ENCODE peak calls at places on chromosomes 13 and 19, in ten cellular contexts. One of them, this sample, is unnamed.

GRCh38 chr19:510606-511100 is 3.4 kb downstream of the TPGS1 start:
- DNase-seq in uterus: peak
- DNase-seq in heart left ventricle: peak
- DNase-seq in transverse colon: peak
- DNase-seq in psoas muscle: peak
- DNase-seq in PC-3: peak
- DNase-seq in aorta: peak
- DNase-seq in cardiac muscle cell: peak
- DNase-seq in mammary epithelial cell: peak
- DNase-seq in caudate nucleus: peak
- DNase-seq in this sample: no peak

GRCh38 chr13:78826936-78827335 is 168.0 kb upstream of the OBI1 start:
- DNase-seq in uterus: no peak
- DNase-seq in heart left ventricle: no peak
- DNase-seq in transverse colon: no peak
- DNase-seq in psoas muscle: no peak
- DNase-seq in PC-3: no peak
- DNase-seq in aorta: no peak
- DNase-seq in cardiac muscle cell: no peak
- DNase-seq in mammary epithelial cell: no peak
- DNase-seq in caudate nucleus: no peak
- DNase-seq in this sample: no peak

GRCh38 chr13:44842158-44842557 is 147.1 kb downstream of the NUFIP1 start:
- DNase-seq in uterus: no peak
- DNase-seq in heart left ventricle: no peak
- DNase-seq in transverse colon: no peak
- DNase-seq in psoas muscle: no peak
- DNase-seq in PC-3: peak
- DNase-seq in aorta: no peak
- DNase-seq in cardiac muscle cell: no peak
- DNase-seq in mammary epithelial cell: no peak
- DNase-seq in caudate nucleus: no peak
- DNase-seq in this sample: no peak

GRCh38 chr19:1563251-1563650 is 4.9 kb downstream of the MEX3D start:
- DNase-seq in uterus: no peak
- DNase-seq in heart left ventricle: no peak
- DNase-seq in transverse colon: no peak
- DNase-seq in psoas muscle: no peak
- DNase-seq in PC-3: no peak
- DNase-seq in aorta: no peak
- DNase-seq in cardiac muscle cell: no peak
- DNase-seq in mammary epithelial cell: no peak
- DNase-seq in caudate nucleus: no peak
- DNase-seq in this sample: no peak

GRCh38 chr13:38785490-38785889 is 98.6 kb downstream of the FREM2 start:
- DNase-seq in uterus: no peak
- DNase-seq in heart left ventricle: no peak
- DNase-seq in transverse colon: no peak
- DNase-seq in psoas muscle: no peak
- DNase-seq in PC-3: no peak
- DNase-seq in aorta: no peak
- DNase-seq in cardiac muscle cell: no peak
- DNase-seq in mammary epithelial cell: no peak
- DNase-seq in caudate nucleus: no peak
- DNase-seq in this sample: no peak

GRCh38 chr13:59494560-59494970 is 669.2 kb downstream of the DIAPH3 start:
- DNase-seq in uterus: no peak
- DNase-seq in heart left ventricle: peak
- DNase-seq in transverse colon: no peak
- DNase-seq in psoas muscle: no peak
- DNase-seq in PC-3: no peak
- DNase-seq in aorta: no peak
- DNase-seq in cardiac muscle cell: no peak
- DNase-seq in mammary epithelial cell: no peak
- DNase-seq in caudate nucleus: no peak
- DNase-seq in this sample: no peak

GRCh38 chr19:33396701-33397535 is 23.4 kb downstream of the CEBPG start:
- DNase-seq in uterus: no peak
- DNase-seq in heart left ventricle: peak
- DNase-seq in transverse colon: no peak
- DNase-seq in psoas muscle: peak
- DNase-seq in PC-3: no peak
- DNase-seq in aorta: peak
- DNase-seq in cardiac muscle cell: no peak
- DNase-seq in mammary epithelial cell: no peak
- DNase-seq in caudate nucleus: no peak
- DNase-seq in this sample: no peak

GRCh38 chr13:78978381-78978998 is 319.5 kb upstream of the OBI1 start:
- DNase-seq in uterus: peak
- DNase-seq in heart left ventricle: no peak
- DNase-seq in transverse colon: peak
- DNase-seq in psoas muscle: no peak
- DNase-seq in PC-3: peak
- DNase-seq in aorta: no peak
- DNase-seq in cardiac muscle cell: peak
- DNase-seq in mammary epithelial cell: peak
- DNase-seq in caudate nucleus: peak
- DNase-seq in this sample: peak

DNA sequence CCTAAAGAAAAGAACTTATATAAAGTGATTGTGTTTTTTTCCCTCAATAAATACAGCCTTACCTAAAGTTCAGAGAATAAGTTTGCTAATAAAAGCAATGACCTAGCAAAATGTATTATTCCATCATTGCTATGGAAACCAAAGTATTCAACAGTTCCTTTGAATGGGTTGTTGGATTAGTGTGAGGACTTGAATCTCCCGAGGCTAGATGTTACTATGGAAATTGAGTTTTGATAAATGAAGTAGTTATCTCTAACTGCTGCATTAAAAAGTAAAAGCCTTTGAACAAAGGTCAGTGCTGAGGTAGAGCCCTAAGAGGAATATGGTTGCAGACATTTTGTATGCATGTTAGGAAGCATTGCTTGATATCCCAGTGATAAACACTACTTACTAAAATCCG is 6.2 kb downstream of the KLF5 start:
- DNase-seq in uterus: no peak
- DNase-seq in heart left ventricle: no peak
- DNase-seq in transverse colon: no peak
- DNase-seq in psoas muscle: no peak
- DNase-seq in PC-3: no peak
- DNase-seq in aorta: no peak
- DNase-seq in cardiac muscle cell: no peak
- DNase-seq in mammary epithelial cell: no peak
- DNase-seq in caudate nucleus: no peak
- DNase-seq in this sample: no peak
- H3K27ac ChIP-seq in uterus: no peak
- H3K27ac ChIP-seq in heart left ventricle: no peak
- H3K27ac ChIP-seq in transverse colon: peak
- H3K27ac ChIP-seq in psoas muscle: no peak
- H3K27ac ChIP-seq in PC-3: peak
- H3K27ac ChIP-seq in aorta: no peak
- H3K27ac ChIP-seq in cardiac muscle cell: no peak
- H3K27ac ChIP-seq in mammary epithelial cell: peak
- H3K27ac ChIP-seq in caudate nucleus: no peak
- H3K27ac ChIP-seq in this sample: peak

GRCh38 chr13:83827338-83827737 is 54.9 kb downstream of the SLITRK1 start:
- DNase-seq in uterus: no peak
- DNase-seq in heart left ventricle: no peak
- DNase-seq in transverse colon: no peak
- DNase-seq in psoas muscle: no peak
- DNase-seq in PC-3: peak
- DNase-seq in aorta: no peak
- DNase-seq in cardiac muscle cell: no peak
- DNase-seq in mammary epithelial cell: peak
- DNase-seq in caudate nucleus: no peak
- DNase-seq in this sample: no peak

GRCh38 chr13:83824561-83824960 is 57.7 kb downstream of the SLITRK1 start:
- DNase-seq in uterus: no peak
- DNase-seq in heart left ventricle: no peak
- DNase-seq in transverse colon: no peak
- DNase-seq in psoas muscle: no peak
- DNase-seq in PC-3: no peak
- DNase-seq in aorta: no peak
- DNase-seq in cardiac muscle cell: no peak
- DNase-seq in mammary epithelial cell: no peak
- DNase-seq in caudate nucleus: no peak
- DNase-seq in this sample: no peak

GRCh38 chr13:83819611-83820010 is 62.7 kb downstream of the SLITRK1 start:
- DNase-seq in uterus: no peak
- DNase-seq in heart left ventricle: no peak
- DNase-seq in transverse colon: no peak
- DNase-seq in psoas muscle: no peak
- DNase-seq in PC-3: peak
- DNase-seq in aorta: no peak
- DNase-seq in cardiac muscle cell: no peak
- DNase-seq in mammary epithelial cell: no peak
- DNase-seq in caudate nucleus: no peak
- DNase-seq in this sample: no peak

GRCh38 chr13:83825676-83826075 is 56.6 kb downstream of the SLITRK1 start:
- DNase-seq in uterus: no peak
- DNase-seq in heart left ventricle: no peak
- DNase-seq in transverse colon: no peak
- DNase-seq in psoas muscle: no peak
- DNase-seq in PC-3: no peak
- DNase-seq in aorta: no peak
- DNase-seq in cardiac muscle cell: no peak
- DNase-seq in mammary epithelial cell: no peak
- DNase-seq in caudate nucleus: no peak
- DNase-seq in this sample: no peak

GRCh38 chr13:83824120-83824519 is 58.2 kb downstream of the SLITRK1 start:
- DNase-seq in uterus: no peak
- DNase-seq in heart left ventricle: no peak
- DNase-seq in transverse colon: no peak
- DNase-seq in psoas muscle: no peak
- DNase-seq in PC-3: no peak
- DNase-seq in aorta: no peak
- DNase-seq in cardiac muscle cell: no peak
- DNase-seq in mammary epithelial cell: no peak
- DNase-seq in caudate nucleus: no peak
- DNase-seq in this sample: no peak
- H3K27ac ChIP-seq in uterus: no peak
- H3K27ac ChIP-seq in heart left ventricle: no peak
- H3K27ac ChIP-seq in transverse colon: no peak
- H3K27ac ChIP-seq in psoas muscle: no peak
- H3K27ac ChIP-seq in PC-3: no peak
- H3K27ac ChIP-seq in aorta: no peak
- H3K27ac ChIP-seq in cardiac muscle cell: no peak
- H3K27ac ChIP-seq in mammary epithelial cell: no peak
- H3K27ac ChIP-seq in caudate nucleus: peak
- H3K27ac ChIP-seq in this sample: no peak

GRCh38 chr19:50947123-50947522 is 5.7 kb downstream of the KLK5 start:
- DNase-seq in uterus: no peak
- DNase-seq in heart left ventricle: no peak
- DNase-seq in transverse colon: no peak
- DNase-seq in psoas muscle: no peak
- DNase-seq in PC-3: no peak
- DNase-seq in aorta: no peak
- DNase-seq in cardiac muscle cell: no peak
- DNase-seq in mammary epithelial cell: no peak
- DNase-seq in caudate nucleus: no peak
- DNase-seq in this sample: no peak

GRCh38 chr19:50944795-50945194 is 8.0 kb downstream of the KLK5 start:
- DNase-seq in uterus: no peak
- DNase-seq in heart left ventricle: no peak
- DNase-seq in transverse colon: no peak
- DNase-seq in psoas muscle: no peak
- DNase-seq in PC-3: no peak
- DNase-seq in aorta: no peak
- DNase-seq in cardiac muscle cell: no peak
- DNase-seq in mammary epithelial cell: no peak
- DNase-seq in caudate nucleus: no peak
- DNase-seq in this sample: no peak

DNA sequence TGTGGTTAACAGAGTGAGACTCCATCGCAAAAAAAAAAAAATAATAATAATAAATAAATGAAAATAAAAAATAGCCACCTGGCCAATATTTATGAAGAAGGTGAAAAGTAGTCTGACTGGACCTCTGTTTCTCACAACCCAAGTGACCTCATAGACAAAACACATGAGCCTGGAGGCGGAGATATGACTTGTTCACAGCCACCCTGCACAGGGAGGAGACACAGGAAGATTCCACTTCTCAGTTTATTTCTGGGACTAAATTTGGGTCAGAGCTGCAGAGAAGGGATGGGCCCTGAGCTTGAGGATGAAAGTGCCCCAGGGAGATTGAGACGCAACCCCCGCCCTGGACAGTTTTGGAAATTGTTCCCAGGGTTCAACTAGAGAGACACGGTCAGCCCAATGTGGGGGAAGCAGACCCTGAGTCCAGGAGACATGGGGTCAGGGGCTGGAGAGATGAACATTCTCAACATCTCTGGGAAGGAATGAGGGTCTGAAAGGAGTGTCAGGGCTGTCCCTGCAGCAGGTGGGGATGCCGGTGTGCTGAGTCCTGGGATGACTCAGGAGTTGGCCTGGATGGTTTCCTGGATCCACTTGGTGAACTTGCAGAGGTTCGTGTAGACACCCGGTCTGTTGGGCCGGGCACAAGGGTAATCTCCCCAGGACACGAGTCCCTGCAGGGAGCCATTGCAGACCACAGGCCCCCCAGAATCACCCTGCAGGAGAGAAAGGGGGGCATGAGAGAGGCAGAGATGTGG is 9.6 kb downstream of the KLK5 start:
- DNase-seq in uterus: no peak
- DNase-seq in heart left ventricle: no peak
- DNase-seq in transverse colon: no peak
- DNase-seq in psoas muscle: no peak
- DNase-seq in PC-3: peak
- DNase-seq in aorta: no peak
- DNase-seq in cardiac muscle cell: no peak
- DNase-seq in mammary epithelial cell: peak
- DNase-seq in caudate nucleus: no peak
- DNase-seq in this sample: no peak
- H3K27ac ChIP-seq in uterus: no peak
- H3K27ac ChIP-seq in heart left ventricle: no peak
- H3K27ac ChIP-seq in transverse colon: no peak
- H3K27ac ChIP-seq in psoas muscle: no peak
- H3K27ac ChIP-seq in PC-3: peak
- H3K27ac ChIP-seq in aorta: no peak
- H3K27ac ChIP-seq in cardiac muscle cell: no peak
- H3K27ac ChIP-seq in mammary epithelial cell: peak
- H3K27ac ChIP-seq in caudate nucleus: no peak
- H3K27ac ChIP-seq in this sample: peak

GRCh38 chr13:33971305-33971819 is 153.4 kb downstream of the RFC3 start:
- DNase-seq in uterus: no peak
- DNase-seq in heart left ventricle: no peak
- DNase-seq in transverse colon: no peak
- DNase-seq in psoas muscle: no peak
- DNase-seq in PC-3: peak
- DNase-seq in aorta: no peak
- DNase-seq in cardiac muscle cell: no peak
- DNase-seq in mammary epithelial cell: no peak
- DNase-seq in caudate nucleus: no peak
- DNase-seq in this sample: no peak

GRCh38 chr13:33973194-33973593 is 155.2 kb downstream of the RFC3 start:
- DNase-seq in uterus: no peak
- DNase-seq in heart left ventricle: no peak
- DNase-seq in transverse colon: no peak
- DNase-seq in psoas muscle: no peak
- DNase-seq in PC-3: no peak
- DNase-seq in aorta: no peak
- DNase-seq in cardiac muscle cell: no peak
- DNase-seq in mammary epithelial cell: no peak
- DNase-seq in caudate nucleus: no peak
- DNase-seq in this sample: no peak

GRCh38 chr13:33970746-33971145 is 152.8 kb downstream of the RFC3 start:
- DNase-seq in uterus: no peak
- DNase-seq in heart left ventricle: no peak
- DNase-seq in transverse colon: no peak
- DNase-seq in psoas muscle: no peak
- DNase-seq in PC-3: no peak
- DNase-seq in aorta: no peak
- DNase-seq in cardiac muscle cell: no peak
- DNase-seq in mammary epithelial cell: no peak
- DNase-seq in caudate nucleus: no peak
- DNase-seq in this sample: no peak

GRCh38 chr13:33963134-33963533 is 145.2 kb downstream of the RFC3 start:
- DNase-seq in uterus: no peak
- DNase-seq in heart left ventricle: no peak
- DNase-seq in transverse colon: no peak
- DNase-seq in psoas muscle: no peak
- DNase-seq in PC-3: no peak
- DNase-seq in aorta: no peak
- DNase-seq in cardiac muscle cell: no peak
- DNase-seq in mammary epithelial cell: no peak
- DNase-seq in caudate nucleus: no peak
- DNase-seq in this sample: no peak

GRCh38 chr13:33968520-33969507 is 150.9 kb downstream of the RFC3 start:
- DNase-seq in uterus: no peak
- DNase-seq in heart left ventricle: no peak
- DNase-seq in transverse colon: no peak
- DNase-seq in psoas muscle: no peak
- DNase-seq in PC-3: no peak
- DNase-seq in aorta: no peak
- DNase-seq in cardiac muscle cell: no peak
- DNase-seq in mammary epithelial cell: no peak
- DNase-seq in caudate nucleus: no peak
- DNase-seq in this sample: no peak
- H3K27ac ChIP-seq in uterus: no peak
- H3K27ac ChIP-seq in heart left ventricle: no peak
- H3K27ac ChIP-seq in transverse colon: no peak
- H3K27ac ChIP-seq in psoas muscle: no peak
- H3K27ac ChIP-seq in PC-3: no peak
- H3K27ac ChIP-seq in aorta: no peak
- H3K27ac ChIP-seq in cardiac muscle cell: no peak
- H3K27ac ChIP-seq in mammary epithelial cell: no peak
- H3K27ac ChIP-seq in caudate nucleus: no peak
- H3K27ac ChIP-seq in this sample: no peak